ENCODE peak calls at places on chromosomes 11 and 22, in ten cellular contexts. Z, U, L, I, C, J, M, N, F and H are unnamed samples.
A peak's percentile ranks its signal among the peaks of the same experiment; 100 is the strongest.

GRCh38 chr22:29663230-29663826 is 56.5 kb upstream of the CABP7 start:
- DNase-seq in N (peak; percentile 75), Z (no peak), J (peak; percentile 55), I (no peak), M (no peak), F (no peak), C (no peak), L (no peak), U (no peak), H (no peak)

GRCh38 chr11:130418756-130419155 is 9.7 kb downstream of the ADAMTS8 start:
- DNase-seq in U (no peak), M (no peak), I (no peak), L (no peak), Z (no peak), F (no peak), C (no peak), J (no peak), N (peak; percentile 50), H (no peak)

GRCh38 chr11:128463386-128463829 is 124.0 kb downstream of the ETS1 start:
- DNase-seq in Z (peak; percentile 76), N (peak; percentile 99), F (no peak), C (no peak), M (no peak), J (peak; percentile 87), U (no peak), L (peak; percentile 84), I (no peak), H (no peak)

GRCh38 chr11:72114570-72114969 is 2.1 kb upstream of the ANAPC15 start:
- DNase-seq in J (peak; percentile 56), M (no peak), Z (peak; percentile 59), L (no peak), F (no peak), C (no peak), N (no peak), U (no peak), I (no peak), H (no peak)

GRCh38 chr11:2769409-2769778 is 69.6 kb upstream of the KCNQ1OT1 start:
- DNase-seq in J (no peak), U (no peak), M (no peak), C (no peak), Z (no peak), L (no peak), N (no peak), I (no peak), F (peak; percentile 30), H (no peak)

GRCh38 chr22:32579533-32580220 is 105.1 kb downstream of the FBXO7 start:
- DNase-seq in C (no peak), M (no peak), F (no peak), Z (peak; percentile 77), U (no peak), L (no peak), N (peak; percentile 75), J (no peak), I (no peak), H (no peak)

GRCh38 chr22:50713571-50714056 is 24.4 kb upstream of the ACR start:
- DNase-seq in F (no peak), I (peak; percentile 69), L (no peak), N (no peak), U (no peak), Z (no peak), J (no peak), C (no peak), M (no peak), H (no peak)

GRCh38 chr11:76592961-76593360 is 77.6 kb downstream of the LRRC32 start:
- DNase-seq in M (no peak), N (no peak), F (no peak), Z (no peak), C (no peak), L (no peak), I (no peak), J (no peak), U (no peak), H (no peak)

GRCh38 chr11:19931141-19931767 is 218.6 kb downstream of the NAV2 start:
- DNase-seq in J (no peak), M (no peak), L (no peak), N (peak; percentile 45), Z (peak; percentile 24), F (no peak), C (no peak), I (no peak), U (no peak), H (no peak)

GRCh38 chr11:68505596-68505995 is 45.0 kb downstream of the PPP6R3 start:
- DNase-seq in L (no peak), I (no peak), J (peak; percentile 12), U (no peak), N (peak; percentile 43), C (no peak), M (no peak), Z (peak; percentile 22), F (no peak), H (no peak)

GRCh38 chr11:46948378-46949131 is 12.0 kb downstream of the CSTPP1 start:
- DNase-seq in Z (peak; percentile 84), U (no peak), C (no peak), N (peak; percentile 93), J (peak; percentile 59), F (no peak), L (no peak), M (no peak), I (no peak), H (no peak)

GRCh38 chr11:45079943-45080719 is 66.3 kb upstream of the PRDM11 start:
- DNase-seq in N (no peak), L (no peak), J (no peak), I (no peak), C (peak; percentile 44), U (no peak), F (no peak), M (no peak), Z (peak; percentile 3), H (peak; percentile 57)